ENCODE peak calls at places on chromosomes 3 and 15, in four cellular contexts. J is B cell; L is neural progenitor cell; Q is stimulated activated CD8-positive, alpha-beta memory T cell treated with anti-CD3 and anti-CD28 coated beads, Interleukin-15, amount 100 ng/mL, for 48 hours. K is an unnamed sample.

GRCh38 chr15:77869021-77869895 is 208.3 kb downstream of the TBC1D2B start:
- DNase-seq in J (no peak), L (no peak), Q (no peak), K (no peak)

GRCh38 chr3:144900366-144900765 is 928.7 kb downstream of the DIPK2A start:
- DNase-seq in J (no peak), L (no peak), Q (no peak), K (no peak)

GRCh38 chr3:114764056-114764492 is 383.0 kb downstream of the ZBTB20 start:
- DNase-seq in J (no peak), L (no peak), Q (no peak), K (no peak)

GRCh38 chr15:28098766-28099554 is at the start of gene OCA2:
- DNase-seq in J (peak), L (peak), Q (no peak), K (no peak)

GRCh38 chr15:25616471-25616870 is 177.6 kb upstream of the UBE3A start:
- DNase-seq in J (no peak), L (no peak), Q (no peak), K (no peak)

GRCh38 chr3:48090166-48090939 is 74.1 kb upstream of the MAP4 start:
- DNase-seq in J (no peak), L (no peak), Q (no peak), K (no peak)

GRCh38 chr15:55708720-55709119 is 34.2 kb downstream of the PRTG start:
- DNase-seq in J (no peak), L (no peak), Q (no peak), K (no peak)

GRCh38 chr3:17945799-17946381 is 203.5 kb upstream of the TBC1D5 start:
- DNase-seq in J (no peak), L (peak), Q (no peak), K (no peak)

GRCh38 chr3:171974986-171975837 is 64.2 kb upstream of the FNDC3B start:
- DNase-seq in J (no peak), L (no peak), Q (no peak), K (peak)

GRCh38 chr3:112688819-112689218 is 47.9 kb upstream of the CCDC80 start:
- DNase-seq in J (no peak), L (no peak), Q (no peak), K (no peak)

GRCh38 chr3:169661567-169662214 is 1.8 kb downstream of the MECOM start:
- DNase-seq in J (peak), L (peak), Q (no peak), K (no peak)

GRCh38 chr3:32612551-32612950 is 41.9 kb upstream of the DYNC1LI1 start:
- DNase-seq in J (no peak), L (no peak), Q (no peak), K (no peak)

GRCh38 chr3:24400015-24400414 is 94.6 kb downstream of the THRB start:
- DNase-seq in J (no peak), L (no peak), Q (no peak), K (no peak)

GRCh38 chr3:56347219-56347871 is 120.9 kb downstream of the ERC2 start:
- DNase-seq in J (no peak), L (peak), Q (peak), K (peak)

GRCh38 chr15:66290518-66290917 is 2.9 kb upstream of the DIS3L start:
- DNase-seq in J (no peak), L (no peak), Q (no peak), K (no peak)

GRCh38 chr3:57818772-57819171 is 62.7 kb downstream of the SLMAP start:
- DNase-seq in J (no peak), L (no peak), Q (no peak), K (no peak)

GRCh38 chr3:171765511-171765887 is 44.8 kb downstream of the PLD1 start:
- DNase-seq in J (no peak), L (no peak), Q (no peak), K (peak)

GRCh38 chr3:124557433-124558232 is 172.6 kb upstream of the UMPS start:
- DNase-seq in J (no peak), L (no peak), Q (no peak), K (no peak)

K was measured in AML-193.